ENCODE peak calls at places on chromosome 19, in eight cellular contexts. F, E, P, M, B, V, I and A are unnamed samples.

GRCh38 chr19:32611161-32611560 is 30.2 kb downstream of the PDCD5 start:
- DNase-seq in B (no peak), I (no peak), P (no peak), M (no peak), F (no peak), V (no peak), E (no peak), A (no peak)

GRCh38 chr19:27745978-27746542 is 1466.9 kb downstream of the UQCRFS1 start:
- DNase-seq in M (no peak), F (no peak), B (no peak), P (no peak), E (no peak), I (no peak), V (no peak), A (no peak)

GRCh38 chr19:4043966-4044365 is 22.7 kb downstream of the ZBTB7A start:
- DNase-seq in P (no peak), B (no peak), I (no peak), E (no peak), V (no peak), F (no peak), M (no peak), A (no peak)

GRCh38 chr19:42488783-42489521 is 39.3 kb downstream of the CEACAM1 start:
- DNase-seq in M (peak; percentile 71), B (peak; percentile 84), P (no peak), I (no peak), F (no peak), V (no peak), E (no peak), A (peak; percentile 69)

GRCh38 chr19:45601115-45601514 is 897 bp downstream of the GPR4 start:
- DNase-seq in F (no peak), E (no peak), M (peak; percentile 25), B (no peak), I (no peak), P (no peak), V (no peak), A (no peak)

GRCh38 chr19:36047835-36048234 is 6.2 kb downstream of the THAP8 start:
- DNase-seq in B (no peak), E (no peak), I (no peak), P (no peak), V (no peak), F (no peak), M (no peak), A (no peak)

GRCh38 chr19:45498411-45499195 is at the start of gene PPM1N:
- DNase-seq in P (no peak), F (no peak), B (peak; percentile 27), V (no peak), I (no peak), E (no peak), M (peak; percentile 16), A (no peak)

GRCh38 chr19:6343462-6343861 is 10.1 kb upstream of the ACER1 start:
- DNase-seq in I (no peak), B (no peak), M (no peak), F (no peak), P (no peak), V (no peak), E (no peak), A (no peak)

GRCh38 chr19:38421856-38422255 is 4.2 kb downstream of the RASGRP4 start:
- DNase-seq in F (no peak), M (no peak), B (no peak), I (no peak), P (no peak), E (no peak), V (no peak), A (no peak)

GRCh38 chr19:6692027-6692426 is 22.1 kb upstream of the TNFSF14 start:
- DNase-seq in B (no peak), E (no peak), I (no peak), M (no peak), V (no peak), F (no peak), P (no peak), A (no peak)

GRCh38 chr19:2949939-2950285 is 5.1 kb upstream of the ZNF77 start:
- DNase-seq in V (no peak), F (no peak), M (peak; percentile 4), I (no peak), B (peak; percentile 19), E (no peak), P (no peak), A (no peak)

GRCh38 chr19:1455336-1456120 is 5.6 kb downstream of the APC2 start:
- DNase-seq in F (peak; percentile 45), M (peak; percentile 85), V (no peak), B (peak; percentile 66), P (no peak), I (no peak), E (no peak), A (no peak)

GRCh38 chr19:53463263-53463662 is 4.3 kb upstream of the ZNF813 start:
- DNase-seq in P (no peak), M (no peak), V (peak; percentile 41), E (no peak), B (no peak), F (no peak), I (no peak), A (no peak)

GRCh38 chr19:24074720-24075119 is 12.3 kb upstream of the ZNF254 start:
- DNase-seq in B (no peak), M (peak; percentile 81), F (peak; percentile 45), I (no peak), E (no peak), V (no peak), P (peak; percentile 38), A (no peak)

GRCh38 chr19:10946964-10947657 is 13.7 kb upstream of the SMARCA4 start:
- DNase-seq in M (no peak), I (no peak), P (no peak), V (no peak), F (no peak), B (no peak), E (no peak), A (no peak)

GRCh38 chr19:5880604-5881078 is 10.3 kb upstream of the FUT5 start:
- DNase-seq in P (no peak), M (no peak), B (no peak), F (no peak), E (no peak), I (no peak), V (peak; percentile 78), A (no peak)

GRCh38 chr19:12112701-12113100 is 27.4 kb downstream of the ZNF20 start:
- DNase-seq in B (no peak), E (no peak), M (no peak), I (no peak), V (no peak), P (no peak), F (no peak), A (no peak)

GRCh38 chr19:14786421-14786851 is 8.1 kb upstream of the ADGRE2 start:
- DNase-seq in F (no peak), M (peak; percentile 42), B (peak; percentile 4), I (peak; percentile 23), V (no peak), E (no peak), P (no peak), A (peak; percentile 40)

GRCh38 chr19:8517551-8518442 is 3.8 kb upstream of the ZNF414 start:
- DNase-seq in E (no peak), P (no peak), V (no peak), I (no peak), M (no peak), B (no peak), F (no peak), A (no peak)

GRCh38 chr19:56301152-56301551 is 13.5 kb downstream of the ZSCAN5A start:
- DNase-seq in B (no peak), F (peak; percentile 11), E (no peak), P (no peak), I (no peak), V (no peak), M (peak; percentile 15), A (no peak)

GRCh38 chr19:35673121-35673804 is 6.9 kb downstream of the UPK1A start:
- DNase-seq in M (no peak), I (peak; percentile 38), V (peak; percentile 33), B (peak; percentile 74), E (no peak), F (peak; percentile 56), P (peak; percentile 42), A (peak; percentile 77)

GRCh38 chr19:45677351-45678230 is 9.6 kb downstream of the GIPR start:
- DNase-seq in F (no peak), I (peak; percentile 72), M (peak; percentile 92), E (peak; percentile 36), B (peak; percentile 98), V (peak; percentile 53), P (peak; percentile 96), A (peak; percentile 74)

GRCh38 chr19:4841366-4841704 is 9.8 kb upstream of the TICAM1 start:
- DNase-seq in V (no peak), B (no peak), P (no peak), E (no peak), M (no peak), I (no peak), F (no peak), A (no peak)

GRCh38 chr19:1417145-1417544 is 9.8 kb downstream of the DAZAP1 start:
- DNase-seq in I (no peak), V (no peak), F (no peak), M (no peak), E (no peak), P (no peak), B (no peak), A (peak; percentile 87)

GRCh38 chr19:14476663-14477401 is 1.7 kb upstream of the PTGER1 start:
- DNase-seq in M (peak; percentile 83), F (peak; percentile 54), B (no peak), P (peak; percentile 80), V (no peak), I (no peak), E (no peak), A (no peak)

GRCh38 chr19:51036519-51036918 is 1.7 kb upstream of the KLK12 start:
- DNase-seq in I (no peak), F (no peak), V (no peak), P (no peak), M (no peak), B (no peak), E (no peak), A (no peak)

GRCh38 chr19:32976223-32976805 is 4.3 kb downstream of the FAAP24 start:
- DNase-seq in I (peak; percentile 41), E (peak; percentile 35), F (peak; percentile 58), B (peak; percentile 83), M (peak; percentile 73), V (peak; percentile 69), P (no peak), A (peak; percentile 37)

GRCh38 chr19:31351212-31352193 is 2.3 kb upstream of the TSHZ3 start:
- DNase-seq in B (no peak), M (peak; percentile 15), F (peak; percentile 43), V (peak; percentile 44), I (no peak), P (no peak), E (no peak), A (peak; percentile 36)

GRCh38 chr19:45139286-45140143 is 21.3 kb downstream of the NKPD1 start:
- DNase-seq in P (no peak), I (no peak), B (no peak), E (no peak), M (no peak), F (no peak), V (no peak), A (no peak)

GRCh38 chr19:17183858-17184271 is 31.3 kb upstream of the USE1 start:
- DNase-seq in E (no peak), I (no peak), M (no peak), P (no peak), F (no peak), V (no peak), B (no peak), A (no peak)

GRCh38 chr19:35519291-35519690 is 5.8 kb upstream of the DMKN start:
- DNase-seq in F (peak; percentile 70), I (no peak), E (no peak), M (peak; percentile 85), P (peak; percentile 90), V (no peak), B (peak; percentile 35), A (no peak)

GRCh38 chr19:7921302-7921954 is 1.3 kb downstream of the SNAPC2 start:
- DNase-seq in P (no peak), B (no peak), V (no peak), M (no peak), E (no peak), F (no peak), I (no peak), A (no peak)

GRCh38 chr19:13623686-13624405 is 117.6 kb upstream of the CACNA1A start:
- DNase-seq in B (no peak), P (no peak), M (no peak), I (no peak), V (no peak), E (peak; percentile 23), F (no peak), A (no peak)

GRCh38 chr19:47444388-47444821 is 25.1 kb upstream of the MEIS3 start:
- DNase-seq in P (no peak), E (no peak), B (no peak), V (no peak), M (no peak), F (no peak), I (no peak), A (no peak)